ENCODE peak calls at places on chromosomes 16 and 17, in six cellular contexts. G is WERI-Rb-1; P is T-helper 2 cell; W is left ventricle myocardium superior; Y is stimulated activated naive CD8-positive, alpha-beta T cell treated with anti-CD3 and anti-CD28 coated beads, Interleukin-15, amount 100 ng/mL, for 72 hours; L is hepatic stellate cell. D is an unnamed sample.

GRCh38 chr17:32445976-32446375 is 1.7 kb downstream of the PSMD11 start:
- DNase-seq in P (no peak), Y (no peak), W (no peak), L (no peak), G (no peak), D (no peak)

GRCh38 chr17:64679710-64680216 is 17.7 kb upstream of the SMURF2 start:
- DNase-seq in Y (no peak), W (peak), L (peak), P (no peak), G (no peak), D (no peak)

GRCh38 chr16:10352262-10352661 is 33.6 kb upstream of the ATF7IP2 start:
- DNase-seq in G (no peak), W (no peak), L (no peak), Y (no peak), P (no peak), D (no peak)

GRCh38 chr17:40961586-40961985 is 5.2 kb downstream of the KRT39 start:
- DNase-seq in P (no peak), G (no peak), L (no peak), Y (no peak), W (no peak), D (no peak)

GRCh38 chr17:76145231-76146052 is 4.4 kb upstream of the FOXJ1 start:
- DNase-seq in G (no peak), L (no peak), W (no peak), Y (no peak), P (no peak), D (no peak)

GRCh38 chr17:38663125-38663751 is 11.5 kb downstream of the EPOP start:
- DNase-seq in P (no peak), Y (peak), W (peak), L (peak), G (peak), D (no peak)

GRCh38 chr17:1629647-1630310 is 1.1 kb upstream of the SLC43A2 start:
- DNase-seq in P (no peak), Y (peak), G (peak), W (peak), L (peak), D (peak)

GRCh38 chr17:61467416-61468262 is 15.4 kb downstream of the TBX4 start:
- DNase-seq in G (peak), P (no peak), L (peak), Y (no peak), W (peak), D (no peak)

GRCh38 chr16:71687853-71688252 is 36.6 kb downstream of the PHLPP2 start:
- DNase-seq in Y (no peak), W (no peak), G (no peak), L (no peak), P (no peak), D (no peak)

GRCh38 chr17:20225162-20226115 is 216.3 kb downstream of the SPECC1 start:
- DNase-seq in G (no peak), W (no peak), P (no peak), L (no peak), Y (no peak), D (no peak)

GRCh38 chr17:39627170-39627716 is 491 bp downstream of the PPP1R1B start:
- DNase-seq in Y (no peak), L (no peak), G (no peak), P (no peak), W (no peak), D (no peak)

GRCh38 chr16:47156816-47157215 is 13.1 kb upstream of the NETO2 start:
- DNase-seq in G (no peak), W (no peak), P (no peak), L (no peak), Y (no peak), D (no peak)

GRCh38 chr16:86029131-86029741 is 130.3 kb downstream of the IRF8 start:
- DNase-seq in Y (no peak), P (no peak), G (peak), W (peak), L (peak), D (no peak)

GRCh38 chr16:71499775-71500364 is 10.7 kb upstream of the ZNF19 start:
- DNase-seq in P (no peak), W (no peak), Y (peak), L (peak), G (peak), D (peak)

GRCh38 chr17:82913304-82914043 is 73.7 kb upstream of the ZNF750 start:
- DNase-seq in Y (no peak), L (no peak), G (peak), P (no peak), W (no peak), D (no peak)

GRCh38 chr16:29837833-29838232 is 17.6 kb downstream of the MVP start:
- DNase-seq in W (no peak), G (no peak), L (no peak), Y (no peak), P (no peak), D (no peak)

GRCh38 chr16:1310832-1311200 is 1.4 kb downstream of the UBE2I start:
- DNase-seq in Y (peak), P (no peak), W (no peak), G (no peak), L (no peak), D (no peak)

GRCh38 chr16:23999663-24000062 is 163.9 kb downstream of the PRKCB start:
- DNase-seq in G (no peak), P (no peak), Y (peak), W (no peak), L (no peak), D (peak)

GRCh38 chr17:4842376-4842775 is 9.2 kb downstream of the MINK1 start:
- DNase-seq in G (no peak), W (no peak), L (no peak), Y (no peak), P (no peak), D (no peak)

GRCh38 chr16:85569615-85570212 is 43.4 kb upstream of the GSE1 start:
- DNase-seq in L (no peak), P (no peak), Y (peak), G (no peak), W (no peak), D (peak)